ENCODE peak calls at places on chromosome 6, in ten cellular contexts. J is effector memory CD4-positive, alpha-beta T cell; M is lung; R is brain microvascular endothelial cell; B is A673; U is breast epithelium; D is sigmoid colon; P is neural progenitor cell; C is endothelial cell of umbilical vein; L is heart left ventricle. I is an unnamed sample. For H3K36me3, the result is how much of the 10 kb centered on the place peaks cover.

GRCh38 chr6:144578385-144579350 is 293.5 kb downstream of the UTRN start:
- DNase-seq in M (no peak), U (no peak), B (peak), J (no peak), R (no peak), D (no peak), P (no peak), L (no peak), C (no peak), I (no peak)

GRCh38 chr6:170276369-170277057 is 14.4 kb downstream of the DLL1 start:
- DNase-seq in C (no peak), R (no peak), B (no peak), J (no peak), L (peak), M (no peak), D (peak), U (peak), P (no peak), I (no peak)

GRCh38 chr6:134229520-134229919 is 88.4 kb downstream of the SGK1 start:
- DNase-seq in P (no peak), L (no peak), C (no peak), U (no peak), J (no peak), B (no peak), R (no peak), D (no peak), M (no peak), I (no peak)

GRCh38 chr6:6674872-6675271 is 86.4 kb downstream of the LY86 start:
- DNase-seq in P (peak), R (no peak), L (no peak), J (no peak), B (peak), D (no peak), C (no peak), U (no peak), M (no peak), I (no peak)

GRCh38 chr6:127190552-127190951 is 72.1 kb downstream of the RSPO3 start:
- DNase-seq in C (peak), P (peak), L (no peak), B (peak), R (peak), M (no peak), J (no peak), D (no peak), U (no peak), I (no peak)

GRCh38 chr6:152428126-152428525 is 209.0 kb downstream of the SYNE1 start:
- DNase-seq in D (no peak), M (no peak), C (no peak), R (peak), J (no peak), U (peak), P (peak), L (no peak), B (peak), I (no peak)

GRCh38 chr6:35707714-35708407 is 19.1 kb upstream of the FKBP5 start:
- DNase-seq in R (no peak), J (no peak), U (no peak), M (no peak), B (no peak), L (no peak), D (peak), C (no peak), P (no peak), I (no peak)

GRCh38 chr6:157181649-157182048 is 141.7 kb downstream of the TMEM242 start:
- DNase-seq in R (no peak), L (no peak), J (no peak), U (no peak), M (no peak), C (no peak), P (no peak), B (no peak), D (no peak), I (no peak)

GRCh38 chr6:169158750-169159149 is 94.9 kb downstream of the THBS2 start:
- DNase-seq in M (peak), B (no peak), R (no peak), L (no peak), D (no peak), P (no peak), U (no peak), C (no peak), J (no peak), I (no peak)

GRCh38 chr6:54717849-54718455 is 128.6 kb upstream of the FAM83B start:
- DNase-seq in R (peak), P (peak), J (no peak), D (no peak), M (peak), C (peak), B (peak), L (no peak), U (peak), I (no peak)

GRCh38 chr6:2503816-2504494 is 246.8 kb downstream of the MYLK4 start:
- DNase-seq in P (no peak), D (no peak), M (no peak), L (no peak), J (no peak), U (no peak), R (peak), C (no peak), B (no peak), I (no peak)

GRCh38 chr6:106747139-106747538 is 117.8 kb downstream of the QRSL1 start:
- DNase-seq in C (no peak), R (no peak), D (no peak), U (no peak), P (no peak), L (no peak), J (no peak), B (no peak), M (no peak), I (no peak)

GRCh38 chr6:46528956-46529750 is 37.9 kb upstream of the RCAN2 start:
- DNase-seq in D (no peak), M (no peak), U (no peak), P (no peak), C (no peak), R (peak), J (no peak), L (no peak), B (no peak), I (no peak)

GRCh38 chr6:1670711-1671462 is 61.2 kb downstream of the FOXC1 start:
- DNase-seq in J (no peak), P (peak), U (peak), C (no peak), B (no peak), L (no peak), M (no peak), R (peak), D (no peak), I (no peak)

GRCh38 chr6:107820571-107821261 is 3.4 kb downstream of the SCML4 start:
- DNase-seq in U (no peak), B (peak), P (peak), L (no peak), D (no peak), M (no peak), R (no peak), C (peak), J (no peak), I (no peak)

GRCh38 chr6:159594750-159595117 is 98.3 kb downstream of the SOD2 start:
- DNase-seq in C (peak), U (no peak), R (no peak), P (no peak), L (no peak), D (no peak), B (peak), J (no peak), M (no peak), I (no peak)

GRCh38 chr6:2037230-2037926 is 208.0 kb downstream of the GMDS start:
- DNase-seq in C (peak), J (no peak), L (no peak), P (peak), D (no peak), U (no peak), M (no peak), R (no peak), B (no peak), I (no peak)

GRCh38 chr6:30481213-30481964 is 7.9 kb upstream of the HLA-E start:
- DNase-seq in U (no peak), M (no peak), J (no peak), D (no peak), B (no peak), C (no peak), P (peak), L (no peak), R (no peak), I (no peak)

GRCh38 chr6:139640453-139640852 is 266.0 kb upstream of the CITED2 start:
- DNase-seq in M (no peak), B (no peak), P (no peak), J (no peak), L (no peak), U (no peak), C (no peak), D (no peak), R (peak), I (no peak)

GRCh38 chr6:1561355-1561754 is 48.4 kb upstream of the FOXC1 start:
- DNase-seq in R (no peak), J (no peak), L (no peak), U (no peak), C (no peak), D (no peak), M (no peak), B (no peak), P (no peak), I (no peak)

GRCh38 chr6:1643111-1643510 is 33.4 kb downstream of the FOXC1 start:
- DNase-seq in B (no peak), M (no peak), L (no peak), R (no peak), U (no peak), J (no peak), P (no peak), C (peak), D (no peak), I (no peak)

GRCh38 chr6:137490506-137490905 is 3.7 kb downstream of the OLIG3 start:
- DNase-seq in M (no peak), P (peak), R (no peak), B (no peak), J (no peak), L (no peak), D (no peak), C (no peak), U (no peak), I (no peak)

GRCh38 chr6:143544019-143544681 is 32.6 kb upstream of the FUCA2 start:
- DNase-seq in R (no peak), J (no peak), U (no peak), P (no peak), M (no peak), D (no peak), L (no peak), B (no peak), C (no peak), I (no peak)
- H3K27ac ChIP-seq in R (no peak), J (peak), U (no peak), P (no peak), M (no peak), D (no peak), L (peak), B (no peak), C (no peak), I (no peak)

GRCh38 chr6:11890209-11890608 is 111.6 kb upstream of the ADTRP start:
- DNase-seq in P (no peak), L (no peak), C (no peak), J (no peak), B (no peak), M (no peak), U (no peak), D (no peak), R (no peak), I (no peak)
- H3K36me3 ChIP-seq in P (under half), L (under half), C (under half), J (under half), B (under half), M (under half), U (under half), D (under half), R (under half), I (under half)

DNA sequence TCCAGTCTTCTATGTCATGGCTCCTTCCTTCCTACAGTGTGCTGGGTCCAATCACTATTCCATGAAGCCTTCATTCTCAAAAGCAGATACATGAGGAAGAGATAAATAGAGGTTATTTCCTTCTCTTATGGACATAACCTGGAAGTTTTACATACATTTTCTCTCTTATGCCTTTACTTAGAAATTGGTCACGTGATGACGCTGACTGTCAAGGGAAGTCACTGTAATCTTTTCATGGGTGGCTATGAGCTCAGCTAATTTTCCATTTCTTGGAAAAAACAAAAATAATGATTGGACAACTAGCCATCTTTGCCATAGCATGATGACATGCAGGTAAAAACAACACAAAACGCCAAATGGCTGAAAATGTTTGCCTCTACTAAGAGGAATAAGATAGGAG is 151.6 kb upstream of the PRSS16 start:
- DNase-seq in J (no peak), B (no peak), M (no peak), D (no peak), R (no peak), P (no peak), L (no peak), C (no peak), U (no peak), I (no peak)
- H3K4me3 ChIP-seq in J (no peak), B (no peak), M (no peak), D (no peak), R (no peak), P (peak), L (no peak), C (no peak), U (no peak), I (no peak)

GRCh38 chr6:163175301-163175700 is 239.2 kb upstream of the QKI start:
- DNase-seq in M (no peak), L (no peak), P (no peak), D (no peak), C (no peak), B (no peak), J (no peak), R (no peak), U (no peak), I (no peak)
- H3K27ac ChIP-seq in M (no peak), L (no peak), P (no peak), D (no peak), C (no peak), B (no peak), J (no peak), R (no peak), U (no peak), I (no peak)

I was measured in thoracic aorta.